ENCODE peak calls at places on chromosomes 16 and 17, in seven cellular contexts. One of them, this sample, is unnamed.

GRCh38 chr17:15649861-15650391 is 30.4 kb upstream of the FBXW10B start:
- DNase-seq in GM12865: no peak
- DNase-seq in nephron progenitor cell: no peak
- DNase-seq in Calu3: peak; percentile 49
- DNase-seq in ascending aorta: peak; percentile 78
- DNase-seq in B cell: no peak
- DNase-seq in Peyer's patch: peak; percentile 70
- DNase-seq in this sample: no peak

GRCh38 chr17:60321336-60322055 is 70.4 kb downstream of the USP32 start:
- DNase-seq in Peyer's patch: no peak
- DNase-seq in ascending aorta: no peak
- DNase-seq in Calu3: no peak
- DNase-seq in nephron progenitor cell: no peak
- DNase-seq in B cell: no peak
- DNase-seq in GM12865: no peak
- DNase-seq in this sample: no peak

GRCh38 chr17:15952916-15953865 is 8.3 kb downstream of the ADORA2B start:
- DNase-seq in Peyer's patch: no peak
- DNase-seq in nephron progenitor cell: no peak
- DNase-seq in GM12865: no peak
- DNase-seq in ascending aorta: no peak
- DNase-seq in B cell: no peak
- DNase-seq in Calu3: no peak
- DNase-seq in this sample: no peak

GRCh38 chr16:9003322-9003721 is 39.6 kb upstream of the USP7 start:
- DNase-seq in nephron progenitor cell: no peak
- DNase-seq in B cell: no peak
- DNase-seq in Calu3: peak; percentile 43
- DNase-seq in Peyer's patch: peak; percentile 64
- DNase-seq in ascending aorta: no peak
- DNase-seq in GM12865: no peak
- DNase-seq in this sample: no peak

GRCh38 chr17:57939797-57940196 is 15.4 kb downstream of the CUEDC1 start:
- DNase-seq in B cell: peak; percentile 87
- DNase-seq in nephron progenitor cell: no peak
- DNase-seq in ascending aorta: no peak
- DNase-seq in GM12865: peak; percentile 91
- DNase-seq in Peyer's patch: no peak
- DNase-seq in Calu3: no peak
- DNase-seq in this sample: no peak

GRCh38 chr17:78722101-78722761 is 59.8 kb downstream of the CYTH1 start:
- DNase-seq in GM12865: peak; percentile 79
- DNase-seq in Peyer's patch: no peak
- DNase-seq in B cell: peak; percentile 64
- DNase-seq in nephron progenitor cell: no peak
- DNase-seq in ascending aorta: no peak
- DNase-seq in Calu3: no peak
- DNase-seq in this sample: no peak

GRCh38 chr16:84618428-84619102 is 687 bp upstream of the COTL1 start:
- DNase-seq in GM12865: no peak
- DNase-seq in ascending aorta: peak; percentile 79
- DNase-seq in Calu3: peak; percentile 83
- DNase-seq in B cell: no peak
- DNase-seq in Peyer's patch: peak; percentile 49
- DNase-seq in nephron progenitor cell: no peak
- DNase-seq in this sample: no peak

GRCh38 chr17:57444632-57445031 is 188.3 kb downstream of the MSI2 start:
- DNase-seq in Calu3: no peak
- DNase-seq in Peyer's patch: no peak
- DNase-seq in GM12865: no peak
- DNase-seq in ascending aorta: no peak
- DNase-seq in nephron progenitor cell: no peak
- DNase-seq in B cell: no peak
- DNase-seq in this sample: no peak

GRCh38 chr17:5139454-5139725 is 23.6 kb downstream of the USP6 start:
- DNase-seq in Calu3: no peak
- DNase-seq in ascending aorta: no peak
- DNase-seq in Peyer's patch: no peak
- DNase-seq in GM12865: no peak
- DNase-seq in nephron progenitor cell: no peak
- DNase-seq in B cell: no peak
- DNase-seq in this sample: no peak

GRCh38 chr17:56604691-56605090 is 11.2 kb downstream of the NOG start:
- DNase-seq in B cell: no peak
- DNase-seq in nephron progenitor cell: no peak
- DNase-seq in GM12865: no peak
- DNase-seq in ascending aorta: no peak
- DNase-seq in Calu3: no peak
- DNase-seq in Peyer's patch: no peak
- DNase-seq in this sample: no peak

GRCh38 chr16:54936086-54936978 is 5.7 kb downstream of the IRX5 start:
- DNase-seq in Peyer's patch: no peak
- DNase-seq in Calu3: no peak
- DNase-seq in GM12865: no peak
- DNase-seq in nephron progenitor cell: peak; percentile 69
- DNase-seq in ascending aorta: no peak
- DNase-seq in B cell: no peak
- DNase-seq in this sample: no peak

GRCh38 chr16:69563605-69564580 is 1.9 kb upstream of the NFAT5 start:
- DNase-seq in GM12865: peak; percentile 92
- DNase-seq in Peyer's patch: no peak
- DNase-seq in nephron progenitor cell: no peak
- DNase-seq in Calu3: peak; percentile 8
- DNase-seq in ascending aorta: no peak
- DNase-seq in B cell: peak; percentile 63
- DNase-seq in this sample: peak; percentile 51

GRCh38 chr16:64051826-64052225 is 1070.0 kb downstream of the CDH11 start:
- DNase-seq in ascending aorta: no peak
- DNase-seq in GM12865: no peak
- DNase-seq in Calu3: no peak
- DNase-seq in B cell: no peak
- DNase-seq in nephron progenitor cell: no peak
- DNase-seq in Peyer's patch: no peak
- DNase-seq in this sample: no peak

GRCh38 chr16:57175896-57176295 is 9.9 kb downstream of the PSME3IP1 start:
- DNase-seq in Calu3: no peak
- DNase-seq in nephron progenitor cell: no peak
- DNase-seq in B cell: no peak
- DNase-seq in GM12865: no peak
- DNase-seq in Peyer's patch: no peak
- DNase-seq in ascending aorta: no peak
- DNase-seq in this sample: no peak

GRCh38 chr17:21502301-21502700 is 126.1 kb downstream of the KCNJ12 start:
- DNase-seq in Peyer's patch: no peak
- DNase-seq in ascending aorta: no peak
- DNase-seq in Calu3: no peak
- DNase-seq in nephron progenitor cell: no peak
- DNase-seq in B cell: no peak
- DNase-seq in GM12865: no peak
- DNase-seq in this sample: no peak

GRCh38 chr16:70478912-70479341 is 24.5 kb downstream of the FCSK start:
- DNase-seq in Peyer's patch: no peak
- DNase-seq in GM12865: no peak
- DNase-seq in B cell: no peak
- DNase-seq in ascending aorta: no peak
- DNase-seq in nephron progenitor cell: no peak
- DNase-seq in Calu3: no peak
- DNase-seq in this sample: no peak

GRCh38 chr17:80883831-80884735 is 107.6 kb upstream of the CHMP6 start:
- DNase-seq in ascending aorta: no peak
- DNase-seq in nephron progenitor cell: no peak
- DNase-seq in B cell: no peak
- DNase-seq in GM12865: no peak
- DNase-seq in Peyer's patch: no peak
- DNase-seq in Calu3: no peak
- DNase-seq in this sample: no peak

GRCh38 chr17:76501827-76502307 is 644 bp upstream of the RHBDF2 start:
- DNase-seq in ascending aorta: no peak
- DNase-seq in Peyer's patch: no peak
- DNase-seq in B cell: no peak
- DNase-seq in nephron progenitor cell: no peak
- DNase-seq in GM12865: no peak
- DNase-seq in Calu3: no peak
- DNase-seq in this sample: no peak

GRCh38 chr17:45404870-45405249 is 27.8 kb downstream of the ARHGAP27 start:
- DNase-seq in Calu3: no peak
- DNase-seq in Peyer's patch: no peak
- DNase-seq in nephron progenitor cell: no peak
- DNase-seq in GM12865: no peak
- DNase-seq in B cell: no peak
- DNase-seq in ascending aorta: no peak
- DNase-seq in this sample: no peak
- TF ChIP-seq CTCF in Calu3: no peak
- TF ChIP-seq CTCF in Peyer's patch: no peak
- TF ChIP-seq CTCF in nephron progenitor cell: no peak
- TF ChIP-seq CTCF in GM12865: no peak
- TF ChIP-seq CTCF in B cell: no peak
- TF ChIP-seq CTCF in ascending aorta: no peak
- TF ChIP-seq CTCF in this sample: no peak

DNA sequence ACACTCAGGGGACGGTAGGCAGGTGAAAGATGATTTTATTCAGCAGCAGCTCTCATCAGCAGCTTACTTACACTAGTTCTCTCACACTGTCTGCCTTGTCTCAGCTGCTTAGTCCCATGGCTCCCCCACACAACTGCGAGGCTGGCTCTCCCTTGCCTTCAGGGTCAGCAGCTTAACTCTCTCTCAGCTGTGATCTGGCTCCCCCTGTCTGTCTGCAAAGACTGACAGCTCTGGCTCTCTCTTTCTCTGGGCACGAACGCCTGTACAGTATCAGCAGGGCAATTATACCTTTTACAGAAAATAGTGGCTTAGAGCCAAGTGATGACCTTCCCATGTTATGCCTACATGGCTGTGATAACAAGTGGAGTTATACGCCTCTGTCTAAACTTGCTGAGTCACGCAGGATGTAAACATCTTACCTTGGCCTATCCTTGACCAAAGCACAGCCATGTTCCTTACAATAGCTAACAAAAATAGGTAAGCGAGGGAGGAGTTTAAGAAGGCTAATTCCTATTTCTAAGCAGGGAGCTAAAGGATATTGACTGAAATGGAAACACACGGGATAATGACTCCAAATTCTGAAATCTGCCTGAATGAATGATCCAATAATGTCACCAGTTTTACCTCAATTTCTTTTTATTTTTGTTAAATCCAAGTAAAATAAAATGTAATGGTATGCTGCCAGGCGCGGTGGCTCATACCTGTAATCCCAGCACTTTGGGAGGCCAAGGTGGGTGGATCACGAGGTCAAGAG is 1.1 kb upstream of the NDUFAB1 start:
- DNase-seq in B cell: no peak
- DNase-seq in nephron progenitor cell: peak; percentile 18
- DNase-seq in GM12865: peak; percentile 69
- DNase-seq in ascending aorta: no peak
- DNase-seq in Peyer's patch: no peak
- DNase-seq in Calu3: peak; percentile 15
- DNase-seq in this sample: no peak
- TF ChIP-seq CTCF in B cell: no peak
- TF ChIP-seq CTCF in nephron progenitor cell: no peak
- TF ChIP-seq CTCF in GM12865: peak; percentile 41
- TF ChIP-seq CTCF in ascending aorta: no peak
- TF ChIP-seq CTCF in Peyer's patch: no peak
- TF ChIP-seq CTCF in Calu3: no peak
- TF ChIP-seq CTCF in this sample: no peak

GRCh38 chr16:66278604-66279262 is 87.8 kb upstream of the CDH5 start:
- DNase-seq in Peyer's patch: no peak
- DNase-seq in ascending aorta: no peak
- DNase-seq in Calu3: peak; percentile 68
- DNase-seq in B cell: no peak
- DNase-seq in nephron progenitor cell: no peak
- DNase-seq in GM12865: no peak
- DNase-seq in this sample: no peak
- TF ChIP-seq CTCF in Peyer's patch: no peak
- TF ChIP-seq CTCF in ascending aorta: no peak
- TF ChIP-seq CTCF in Calu3: no peak
- TF ChIP-seq CTCF in B cell: no peak
- TF ChIP-seq CTCF in nephron progenitor cell: no peak
- TF ChIP-seq CTCF in GM12865: peak; percentile 5
- TF ChIP-seq CTCF in this sample: no peak

GRCh38 chr17:50148226-50149098 is 2.0 kb downstream of the PPP1R9B start:
- DNase-seq in B cell: peak; percentile 97
- DNase-seq in Peyer's patch: peak; percentile 87
- DNase-seq in ascending aorta: peak; percentile 82
- DNase-seq in Calu3: peak; percentile 75
- DNase-seq in GM12865: peak; percentile 88
- DNase-seq in nephron progenitor cell: peak; percentile 36
- DNase-seq in this sample: peak; percentile 43
- TF ChIP-seq CTCF in B cell: no peak
- TF ChIP-seq CTCF in Peyer's patch: no peak
- TF ChIP-seq CTCF in ascending aorta: peak; percentile 9
- TF ChIP-seq CTCF in Calu3: no peak
- TF ChIP-seq CTCF in GM12865: no peak
- TF ChIP-seq CTCF in nephron progenitor cell: no peak
- TF ChIP-seq CTCF in this sample: no peak

GRCh38 chr17:71342726-71343125 is 778.1 kb upstream of the SOX9 start:
- DNase-seq in Peyer's patch: no peak
- DNase-seq in ascending aorta: no peak
- DNase-seq in B cell: no peak
- DNase-seq in nephron progenitor cell: no peak
- DNase-seq in GM12865: no peak
- DNase-seq in Calu3: no peak
- DNase-seq in this sample: no peak
- TF ChIP-seq CTCF in Peyer's patch: no peak
- TF ChIP-seq CTCF in ascending aorta: no peak
- TF ChIP-seq CTCF in B cell: no peak
- TF ChIP-seq CTCF in nephron progenitor cell: no peak
- TF ChIP-seq CTCF in GM12865: no peak
- TF ChIP-seq CTCF in Calu3: no peak
- TF ChIP-seq CTCF in this sample: no peak

DNA sequence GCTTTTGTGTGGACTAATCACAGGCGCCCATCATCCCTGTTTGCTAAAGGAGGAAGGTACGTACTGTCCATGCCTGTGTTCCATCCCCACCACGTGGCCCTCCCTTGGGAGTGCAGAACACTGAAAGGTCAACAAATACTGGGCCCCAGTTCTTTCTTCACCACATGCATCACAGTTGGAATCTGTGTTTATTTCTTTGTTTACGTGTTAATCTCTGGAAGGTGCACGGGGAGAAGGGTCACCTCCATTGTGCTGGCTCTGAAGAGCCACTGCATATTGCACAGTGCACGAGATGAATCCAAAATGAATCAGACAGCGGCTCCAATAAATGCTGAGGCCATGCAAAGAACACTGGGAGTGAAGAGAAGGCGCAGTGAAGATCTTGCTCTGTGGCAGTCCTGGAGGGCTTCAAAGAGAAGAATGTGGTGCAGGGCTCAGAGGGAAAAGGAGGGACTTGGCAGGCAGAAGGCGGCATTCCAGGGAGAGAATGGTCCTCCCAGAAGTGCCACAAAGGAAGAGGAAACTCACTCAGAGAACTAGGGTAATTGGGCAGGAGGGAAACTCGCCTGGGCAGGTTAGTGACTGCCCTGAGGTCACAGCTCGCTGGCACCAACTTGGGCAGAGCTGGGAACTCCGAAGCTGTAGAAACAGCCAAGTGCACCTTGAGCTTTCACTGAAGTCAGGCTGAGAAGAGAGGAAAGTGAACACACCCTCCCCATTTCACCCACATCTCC is 3.7 kb downstream of the RPH3AL start:
- DNase-seq in GM12865: no peak
- DNase-seq in nephron progenitor cell: no peak
- DNase-seq in B cell: no peak
- DNase-seq in ascending aorta: no peak
- DNase-seq in Peyer's patch: peak; percentile 66
- DNase-seq in Calu3: peak; percentile 13
- DNase-seq in this sample: no peak
- TF ChIP-seq CTCF in GM12865: no peak
- TF ChIP-seq CTCF in nephron progenitor cell: no peak
- TF ChIP-seq CTCF in B cell: no peak
- TF ChIP-seq CTCF in ascending aorta: no peak
- TF ChIP-seq CTCF in Peyer's patch: no peak
- TF ChIP-seq CTCF in Calu3: no peak
- TF ChIP-seq CTCF in this sample: no peak